ENCODE peak calls at places on chromosomes 7 and 10, in six cellular contexts. One of them, this sample, is unnamed.

GRCh38 chr10:69861251-69862240 is 59.8 kb downstream of the COL13A1 start:
- DNase-seq in HepG2: peak
- DNase-seq in K562: no peak
- DNase-seq in IMR-90: peak
- DNase-seq in A549: peak
- DNase-seq in H1: no peak
- DNase-seq in this sample: no peak

GRCh38 chr10:132861116-132861691 is 75.3 kb upstream of the NKX6-2 start:
- DNase-seq in H1: no peak
- DNase-seq in A549: no peak
- DNase-seq in IMR-90: no peak
- DNase-seq in HepG2: no peak
- DNase-seq in K562: no peak
- DNase-seq in this sample: no peak

GRCh38 chr7:1113548-1113885 is 25.6 kb downstream of the GPER1 start:
- DNase-seq in HepG2: no peak
- DNase-seq in A549: no peak
- DNase-seq in K562: no peak
- DNase-seq in H1: no peak
- DNase-seq in IMR-90: no peak
- DNase-seq in this sample: no peak

GRCh38 chr10:68303849-68304412 is 27.9 kb upstream of the HNRNPH3 start:
- DNase-seq in A549: no peak
- DNase-seq in K562: no peak
- DNase-seq in HepG2: peak
- DNase-seq in IMR-90: no peak
- DNase-seq in H1: no peak
- DNase-seq in this sample: no peak

GRCh38 chr7:7693881-7694280 is 24.5 kb downstream of the RPA3 start:
- DNase-seq in A549: peak
- DNase-seq in IMR-90: peak
- DNase-seq in HepG2: peak
- DNase-seq in H1: no peak
- DNase-seq in K562: no peak
- DNase-seq in this sample: no peak

GRCh38 chr7:30164567-30164966 is 29.8 kb downstream of the MTURN start:
- DNase-seq in HepG2: peak
- DNase-seq in H1: no peak
- DNase-seq in K562: peak
- DNase-seq in A549: peak
- DNase-seq in IMR-90: peak
- DNase-seq in this sample: no peak

GRCh38 chr7:95421847-95422444 is 12.9 kb downstream of the PON2 start:
- DNase-seq in K562: no peak
- DNase-seq in IMR-90: peak
- DNase-seq in HepG2: peak
- DNase-seq in H1: no peak
- DNase-seq in A549: no peak
- DNase-seq in this sample: no peak

GRCh38 chr10:58052772-58053171 is 214.9 kb downstream of the IPMK start:
- DNase-seq in IMR-90: no peak
- DNase-seq in K562: no peak
- DNase-seq in A549: no peak
- DNase-seq in H1: no peak
- DNase-seq in HepG2: no peak
- DNase-seq in this sample: no peak

GRCh38 chr7:135341049-135341448 is 107.4 kb downstream of the STRA8 start:
- DNase-seq in HepG2: peak
- DNase-seq in A549: no peak
- DNase-seq in H1: no peak
- DNase-seq in IMR-90: no peak
- DNase-seq in K562: no peak
- DNase-seq in this sample: no peak

GRCh38 chr7:66952343-66953043 is 31.5 kb downstream of the TMEM248 start:
- DNase-seq in IMR-90: peak
- DNase-seq in K562: no peak
- DNase-seq in A549: peak
- DNase-seq in HepG2: peak
- DNase-seq in H1: peak
- DNase-seq in this sample: no peak

GRCh38 chr7:51013218-51013786 is 230.6 kb upstream of the GRB10 start:
- DNase-seq in IMR-90: no peak
- DNase-seq in A549: no peak
- DNase-seq in K562: no peak
- DNase-seq in H1: no peak
- DNase-seq in HepG2: no peak
- DNase-seq in this sample: no peak

GRCh38 chr7:42902361-42902760 is 9.5 kb downstream of the C7orf25 start:
- DNase-seq in IMR-90: no peak
- DNase-seq in H1: no peak
- DNase-seq in HepG2: no peak
- DNase-seq in K562: no peak
- DNase-seq in A549: no peak
- DNase-seq in this sample: no peak

GRCh38 chr7:27248427-27248806 is 5.8 kb downstream of the EVX1 start:
- DNase-seq in A549: no peak
- DNase-seq in HepG2: no peak
- DNase-seq in H1: no peak
- DNase-seq in K562: no peak
- DNase-seq in IMR-90: no peak
- DNase-seq in this sample: no peak

GRCh38 chr7:100604976-100605911 is 3.1 kb downstream of the PCOLCE start:
- DNase-seq in K562: peak
- DNase-seq in HepG2: no peak
- DNase-seq in A549: peak
- DNase-seq in H1: no peak
- DNase-seq in IMR-90: no peak
- DNase-seq in this sample: no peak

DNA sequence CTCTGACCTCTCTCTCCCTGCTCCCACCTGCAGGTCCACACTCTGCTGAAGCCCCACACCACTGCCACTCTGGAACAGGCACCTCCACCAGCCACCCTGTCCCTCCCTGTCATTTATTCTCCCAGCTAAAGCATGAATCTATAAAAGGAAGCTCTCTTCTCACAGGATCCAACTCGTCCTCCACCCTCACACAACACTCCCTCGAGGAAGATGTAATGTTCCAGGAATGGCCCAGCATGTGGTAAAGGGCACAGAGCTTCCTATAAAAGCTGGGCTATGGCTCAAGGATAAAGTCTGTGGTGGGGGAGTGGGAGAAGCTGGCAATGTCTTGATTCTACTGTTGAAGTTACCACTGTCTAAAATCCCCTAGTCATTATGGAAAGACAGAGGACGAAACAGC is 67.4 kb downstream of the ERCC6 start:
- DNase-seq in A549: no peak
- DNase-seq in H1: no peak
- DNase-seq in HepG2: no peak
- DNase-seq in K562: no peak
- DNase-seq in IMR-90: no peak
- DNase-seq in this sample: no peak
- H3K4me2 ChIP-seq in A549: no peak
- H3K4me2 ChIP-seq in H1: no peak
- H3K4me2 ChIP-seq in HepG2: no peak
- H3K4me2 ChIP-seq in K562: no peak
- H3K4me2 ChIP-seq in IMR-90: no peak
- H3K4me2 ChIP-seq in this sample: no peak

GRCh38 chr10:112778579-112778978 is 171.5 kb upstream of the TCF7L2 start:
- DNase-seq in K562: no peak
- DNase-seq in HepG2: no peak
- DNase-seq in A549: no peak
- DNase-seq in H1: no peak
- DNase-seq in IMR-90: peak
- DNase-seq in this sample: no peak

GRCh38 chr10:112779025-112779765 is 170.9 kb upstream of the TCF7L2 start:
- DNase-seq in K562: no peak
- DNase-seq in IMR-90: no peak
- DNase-seq in A549: no peak
- DNase-seq in H1: no peak
- DNase-seq in HepG2: no peak
- DNase-seq in this sample: no peak

GRCh38 chr10:112785089-112785488 is 165.0 kb upstream of the TCF7L2 start:
- DNase-seq in HepG2: no peak
- DNase-seq in IMR-90: no peak
- DNase-seq in K562: no peak
- DNase-seq in A549: no peak
- DNase-seq in H1: no peak
- DNase-seq in this sample: no peak

GRCh38 chr10:112782176-112782907 is 167.7 kb upstream of the TCF7L2 start:
- DNase-seq in HepG2: no peak
- DNase-seq in H1: no peak
- DNase-seq in IMR-90: no peak
- DNase-seq in K562: no peak
- DNase-seq in A549: no peak
- DNase-seq in this sample: no peak

GRCh38 chr10:112783653-112784426 is 166.2 kb upstream of the TCF7L2 start:
- DNase-seq in H1: no peak
- DNase-seq in A549: no peak
- DNase-seq in HepG2: no peak
- DNase-seq in IMR-90: no peak
- DNase-seq in K562: no peak
- DNase-seq in this sample: no peak
- TF ChIP-seq USF2 in H1: no peak
- TF ChIP-seq USF2 in A549: no peak
- TF ChIP-seq USF2 in HepG2: no peak
- TF ChIP-seq USF2 in IMR-90: no peak
- TF ChIP-seq USF2 in K562: no peak
- TF ChIP-seq USF2 in this sample: no peak

DNA sequence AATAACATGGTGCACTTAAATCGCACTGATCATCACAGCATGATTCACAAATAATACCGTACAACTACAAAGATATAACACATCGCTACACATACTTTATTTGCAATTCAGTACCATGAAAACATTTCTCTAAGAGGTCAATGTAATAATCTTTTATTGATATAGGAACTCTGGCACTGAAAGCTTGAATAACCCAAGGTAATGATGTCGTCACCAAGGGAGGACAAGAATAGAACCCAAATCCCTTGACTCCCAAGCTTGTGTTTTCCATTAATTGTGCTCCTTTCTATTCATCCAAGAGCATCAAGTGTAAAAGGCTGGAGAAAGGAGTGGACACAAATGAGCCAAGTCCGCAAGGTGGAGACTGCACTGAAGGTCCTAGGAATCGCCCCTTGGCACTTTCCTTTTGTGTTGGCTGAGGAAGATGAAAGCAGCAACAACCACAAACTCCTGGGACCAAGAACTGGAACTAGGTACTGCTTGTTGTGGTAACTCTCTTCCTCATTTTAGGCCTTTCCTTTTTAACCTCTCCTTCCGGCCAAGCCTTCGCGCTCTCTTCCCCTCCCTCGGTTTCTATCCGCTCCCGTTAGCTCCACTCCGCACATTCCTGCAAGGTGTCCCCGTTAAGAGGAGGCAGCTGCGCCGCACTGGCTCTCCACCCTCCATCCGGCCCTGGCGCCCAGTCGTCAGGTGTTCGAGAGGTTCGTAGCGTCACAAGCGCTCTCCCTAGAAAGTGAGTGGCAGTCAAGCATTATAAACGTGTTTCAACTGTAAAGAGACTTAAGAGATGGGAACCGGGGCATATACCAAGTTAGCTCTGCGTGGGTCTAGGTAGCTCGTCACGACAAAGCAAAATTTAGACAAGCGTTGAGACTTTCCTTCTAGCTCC is 1.0 kb upstream of the CBLL1 start:
- DNase-seq in K562: peak
- DNase-seq in H1: peak
- DNase-seq in IMR-90: no peak
- DNase-seq in A549: peak
- DNase-seq in HepG2: no peak
- DNase-seq in this sample: peak
- H3K4me2 ChIP-seq in K562: peak
- H3K4me2 ChIP-seq in H1: peak
- H3K4me2 ChIP-seq in IMR-90: peak
- H3K4me2 ChIP-seq in A549: peak
- H3K4me2 ChIP-seq in HepG2: peak
- H3K4me2 ChIP-seq in this sample: peak

DNA sequence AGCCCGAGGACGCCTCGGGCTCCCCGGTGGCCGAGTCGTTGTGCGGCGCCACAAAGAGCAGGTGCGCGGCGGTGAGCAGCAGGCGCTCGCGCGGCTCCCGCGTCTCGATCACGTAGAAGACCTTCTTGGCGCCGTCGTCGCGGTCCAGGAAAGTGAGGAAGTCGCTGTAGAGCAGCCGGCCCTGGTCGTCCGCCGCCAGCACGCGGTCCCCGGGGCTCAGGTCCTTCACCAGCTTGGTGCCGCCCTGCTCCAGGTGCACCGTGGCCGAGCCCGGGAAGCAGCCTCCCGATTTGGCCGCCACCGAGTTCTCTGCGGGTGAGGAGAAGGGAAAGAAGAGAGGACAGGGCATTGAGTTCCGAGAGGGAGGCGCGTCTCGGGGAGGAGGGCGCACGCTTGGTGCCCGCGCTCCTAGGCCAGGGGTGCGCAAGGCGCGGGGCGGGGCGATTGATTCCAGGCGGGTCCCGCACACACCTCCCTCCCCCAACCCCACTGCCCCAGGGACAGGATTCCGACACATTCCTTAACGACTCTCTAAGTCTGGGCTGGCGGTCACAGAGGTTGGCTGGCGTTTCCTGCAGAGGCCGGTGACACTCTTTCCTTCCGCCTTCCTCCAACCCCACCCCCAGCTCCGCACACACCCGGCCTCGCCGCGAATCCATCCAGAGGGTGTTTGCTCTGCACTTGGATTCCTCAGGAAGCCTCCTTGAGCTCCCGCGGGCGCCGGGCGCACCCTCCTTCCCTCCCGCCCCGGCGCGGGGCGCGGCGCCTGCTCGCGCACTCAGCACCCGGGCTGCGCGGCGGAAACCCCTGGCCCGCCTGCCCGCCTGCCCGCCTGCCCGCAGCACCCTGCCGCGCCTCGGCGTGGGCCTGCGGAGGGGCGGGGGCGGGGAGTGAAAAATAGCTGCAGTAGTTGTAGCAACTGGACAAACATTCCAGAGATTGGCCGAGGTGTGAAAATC is 8.6 kb downstream of the SHH start:
- DNase-seq in H1: no peak
- DNase-seq in IMR-90: no peak
- DNase-seq in K562: no peak
- DNase-seq in A549: no peak
- DNase-seq in HepG2: no peak
- DNase-seq in this sample: no peak
- TF ChIP-seq USF2 in H1: no peak
- TF ChIP-seq USF2 in IMR-90: no peak
- TF ChIP-seq USF2 in K562: no peak
- TF ChIP-seq USF2 in A549: no peak
- TF ChIP-seq USF2 in HepG2: no peak
- TF ChIP-seq USF2 in this sample: no peak

GRCh38 chr10:44334621-44335184 is 50.2 kb downstream of the CXCL12 start:
- DNase-seq in H1: no peak
- DNase-seq in A549: no peak
- DNase-seq in IMR-90: peak
- DNase-seq in HepG2: no peak
- DNase-seq in K562: no peak
- DNase-seq in this sample: no peak
- H3K4me2 ChIP-seq in H1: no peak
- H3K4me2 ChIP-seq in A549: no peak
- H3K4me2 ChIP-seq in IMR-90: peak
- H3K4me2 ChIP-seq in HepG2: no peak
- H3K4me2 ChIP-seq in K562: no peak
- H3K4me2 ChIP-seq in this sample: no peak

DNA sequence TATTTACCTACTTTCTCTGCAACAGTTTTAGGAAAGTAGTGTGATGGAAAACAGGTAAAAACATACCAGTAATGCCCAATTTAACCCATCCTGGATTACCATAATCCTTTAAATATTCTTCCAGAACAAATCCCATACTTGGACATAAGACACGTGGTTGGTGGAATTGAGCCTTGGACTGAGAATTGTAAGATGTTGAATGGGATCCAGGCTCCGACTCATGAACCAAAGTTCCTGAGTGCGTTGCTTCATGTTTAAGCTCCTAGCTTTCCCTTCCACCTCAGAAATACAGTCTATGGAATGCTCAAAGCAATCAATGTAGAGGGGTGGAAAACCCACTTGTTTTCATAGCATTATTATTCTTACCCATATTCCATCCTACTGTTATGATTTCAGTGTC is 171.4 kb downstream of the GFRA1 start:
- DNase-seq in A549: no peak
- DNase-seq in H1: no peak
- DNase-seq in HepG2: no peak
- DNase-seq in K562: no peak
- DNase-seq in IMR-90: peak
- DNase-seq in this sample: no peak
- TF ChIP-seq USF2 in A549: no peak
- TF ChIP-seq USF2 in H1: no peak
- TF ChIP-seq USF2 in HepG2: no peak
- TF ChIP-seq USF2 in K562: no peak
- TF ChIP-seq USF2 in IMR-90: no peak
- TF ChIP-seq USF2 in this sample: no peak

This sample was measured in GM12878.